ENCODE peak calls at places on chromosomes 7 and 10, in nine cellular contexts. One of them, this sample, is unnamed.

GRCh38 chr7:39624202-39624807 is 933 bp downstream of the RALA start:
- DNase-seq in NCI-H1930: no peak
- DNase-seq in fibroblast of the conjunctiva: peak; percentile 43
- DNase-seq in stimulated activated CD8-positive, alpha-beta memory T cell treated with anti-CD3 and anti-CD28 coated beads, Interleukin-7, amount 100 ng/mL, for 48 hours: no peak
- DNase-seq in HL-60: no peak
- DNase-seq in GM04503: no peak
- DNase-seq in NCI-H2171 treated with DMSO at 0.1 percent for 48 hours: peak; percentile 10
- DNase-seq in frontal cortex: peak; percentile 24
- DNase-seq in non-pigmented ciliary epithelial cell: no peak
- DNase-seq in this sample: no peak

GRCh38 chr7:135710417-135711138 is 17.4 kb downstream of the SLC13A4 start:
- DNase-seq in NCI-H2171 treated with DMSO at 0.1 percent for 48 hours: no peak
- DNase-seq in stimulated activated CD8-positive, alpha-beta memory T cell treated with anti-CD3 and anti-CD28 coated beads, Interleukin-7, amount 100 ng/mL, for 48 hours: no peak
- DNase-seq in NCI-H1930: no peak
- DNase-seq in non-pigmented ciliary epithelial cell: no peak
- DNase-seq in frontal cortex: no peak
- DNase-seq in HL-60: no peak
- DNase-seq in fibroblast of the conjunctiva: no peak
- DNase-seq in GM04503: no peak
- DNase-seq in this sample: no peak

GRCh38 chr10:118742787-118743186 is 12.0 kb downstream of the CACUL1 start:
- DNase-seq in NCI-H1930: no peak
- DNase-seq in fibroblast of the conjunctiva: no peak
- DNase-seq in non-pigmented ciliary epithelial cell: no peak
- DNase-seq in stimulated activated CD8-positive, alpha-beta memory T cell treated with anti-CD3 and anti-CD28 coated beads, Interleukin-7, amount 100 ng/mL, for 48 hours: no peak
- DNase-seq in frontal cortex: no peak
- DNase-seq in GM04503: no peak
- DNase-seq in HL-60: no peak
- DNase-seq in NCI-H2171 treated with DMSO at 0.1 percent for 48 hours: no peak
- DNase-seq in this sample: no peak

GRCh38 chr10:5584895-5585516 is 60.2 kb downstream of the CALML3 start:
- DNase-seq in stimulated activated CD8-positive, alpha-beta memory T cell treated with anti-CD3 and anti-CD28 coated beads, Interleukin-7, amount 100 ng/mL, for 48 hours: no peak
- DNase-seq in NCI-H1930: no peak
- DNase-seq in non-pigmented ciliary epithelial cell: peak; percentile 85
- DNase-seq in GM04503: peak; percentile 81
- DNase-seq in fibroblast of the conjunctiva: peak; percentile 30
- DNase-seq in HL-60: no peak
- DNase-seq in NCI-H2171 treated with DMSO at 0.1 percent for 48 hours: no peak
- DNase-seq in frontal cortex: no peak
- DNase-seq in this sample: peak; percentile 99

GRCh38 chr7:29987083-29987482 is 2.5 kb downstream of the SCRN1 start:
- DNase-seq in non-pigmented ciliary epithelial cell: no peak
- DNase-seq in NCI-H2171 treated with DMSO at 0.1 percent for 48 hours: no peak
- DNase-seq in GM04503: no peak
- DNase-seq in NCI-H1930: no peak
- DNase-seq in frontal cortex: peak; percentile 27
- DNase-seq in fibroblast of the conjunctiva: no peak
- DNase-seq in stimulated activated CD8-positive, alpha-beta memory T cell treated with anti-CD3 and anti-CD28 coated beads, Interleukin-7, amount 100 ng/mL, for 48 hours: no peak
- DNase-seq in HL-60: no peak
- DNase-seq in this sample: no peak

GRCh38 chr7:128890306-128891109 is 20.0 kb downstream of the KCP start:
- DNase-seq in frontal cortex: no peak
- DNase-seq in non-pigmented ciliary epithelial cell: no peak
- DNase-seq in NCI-H2171 treated with DMSO at 0.1 percent for 48 hours: no peak
- DNase-seq in stimulated activated CD8-positive, alpha-beta memory T cell treated with anti-CD3 and anti-CD28 coated beads, Interleukin-7, amount 100 ng/mL, for 48 hours: no peak
- DNase-seq in fibroblast of the conjunctiva: no peak
- DNase-seq in NCI-H1930: no peak
- DNase-seq in GM04503: no peak
- DNase-seq in HL-60: no peak
- DNase-seq in this sample: no peak

GRCh38 chr10:3781458-3782098 is 3.4 kb downstream of the KLF6 start:
- DNase-seq in frontal cortex: no peak
- DNase-seq in GM04503: no peak
- DNase-seq in NCI-H1930: no peak
- DNase-seq in non-pigmented ciliary epithelial cell: no peak
- DNase-seq in HL-60: no peak
- DNase-seq in fibroblast of the conjunctiva: no peak
- DNase-seq in NCI-H2171 treated with DMSO at 0.1 percent for 48 hours: no peak
- DNase-seq in stimulated activated CD8-positive, alpha-beta memory T cell treated with anti-CD3 and anti-CD28 coated beads, Interleukin-7, amount 100 ng/mL, for 48 hours: no peak
- DNase-seq in this sample: no peak

GRCh38 chr10:53402594-53402993 is 630.0 kb upstream of the MBL2 start:
- DNase-seq in HL-60: no peak
- DNase-seq in GM04503: no peak
- DNase-seq in non-pigmented ciliary epithelial cell: no peak
- DNase-seq in NCI-H2171 treated with DMSO at 0.1 percent for 48 hours: no peak
- DNase-seq in stimulated activated CD8-positive, alpha-beta memory T cell treated with anti-CD3 and anti-CD28 coated beads, Interleukin-7, amount 100 ng/mL, for 48 hours: no peak
- DNase-seq in NCI-H1930: no peak
- DNase-seq in fibroblast of the conjunctiva: no peak
- DNase-seq in frontal cortex: no peak
- DNase-seq in this sample: no peak

GRCh38 chr7:117338020-117338419 is 15.2 kb upstream of the WNT2 start:
- DNase-seq in stimulated activated CD8-positive, alpha-beta memory T cell treated with anti-CD3 and anti-CD28 coated beads, Interleukin-7, amount 100 ng/mL, for 48 hours: no peak
- DNase-seq in fibroblast of the conjunctiva: no peak
- DNase-seq in frontal cortex: no peak
- DNase-seq in non-pigmented ciliary epithelial cell: no peak
- DNase-seq in NCI-H2171 treated with DMSO at 0.1 percent for 48 hours: no peak
- DNase-seq in HL-60: no peak
- DNase-seq in GM04503: no peak
- DNase-seq in NCI-H1930: no peak
- DNase-seq in this sample: no peak

GRCh38 chr10:99329891-99330674 is 927 bp downstream of the CNNM1 start:
- DNase-seq in HL-60: no peak
- DNase-seq in non-pigmented ciliary epithelial cell: no peak
- DNase-seq in frontal cortex: no peak
- DNase-seq in NCI-H1930: no peak
- DNase-seq in NCI-H2171 treated with DMSO at 0.1 percent for 48 hours: peak; percentile 49
- DNase-seq in fibroblast of the conjunctiva: no peak
- DNase-seq in stimulated activated CD8-positive, alpha-beta memory T cell treated with anti-CD3 and anti-CD28 coated beads, Interleukin-7, amount 100 ng/mL, for 48 hours: no peak
- DNase-seq in GM04503: no peak
- DNase-seq in this sample: no peak

GRCh38 chr7:417973-418601 is 101.6 kb downstream of the PDGFA start:
- DNase-seq in GM04503: no peak
- DNase-seq in NCI-H1930: no peak
- DNase-seq in fibroblast of the conjunctiva: no peak
- DNase-seq in non-pigmented ciliary epithelial cell: no peak
- DNase-seq in stimulated activated CD8-positive, alpha-beta memory T cell treated with anti-CD3 and anti-CD28 coated beads, Interleukin-7, amount 100 ng/mL, for 48 hours: no peak
- DNase-seq in HL-60: no peak
- DNase-seq in frontal cortex: no peak
- DNase-seq in NCI-H2171 treated with DMSO at 0.1 percent for 48 hours: no peak
- DNase-seq in this sample: no peak

GRCh38 chr7:7651479-7651878 is 10.9 kb downstream of the UMAD1 start:
- DNase-seq in frontal cortex: no peak
- DNase-seq in GM04503: no peak
- DNase-seq in HL-60: no peak
- DNase-seq in stimulated activated CD8-positive, alpha-beta memory T cell treated with anti-CD3 and anti-CD28 coated beads, Interleukin-7, amount 100 ng/mL, for 48 hours: no peak
- DNase-seq in non-pigmented ciliary epithelial cell: no peak
- DNase-seq in fibroblast of the conjunctiva: no peak
- DNase-seq in NCI-H2171 treated with DMSO at 0.1 percent for 48 hours: no peak
- DNase-seq in NCI-H1930: no peak
- DNase-seq in this sample: no peak

GRCh38 chr10:12643279-12643678 is 293.9 kb downstream of the CAMK1D start:
- DNase-seq in NCI-H2171 treated with DMSO at 0.1 percent for 48 hours: no peak
- DNase-seq in non-pigmented ciliary epithelial cell: no peak
- DNase-seq in GM04503: no peak
- DNase-seq in fibroblast of the conjunctiva: no peak
- DNase-seq in stimulated activated CD8-positive, alpha-beta memory T cell treated with anti-CD3 and anti-CD28 coated beads, Interleukin-7, amount 100 ng/mL, for 48 hours: no peak
- DNase-seq in HL-60: no peak
- DNase-seq in frontal cortex: no peak
- DNase-seq in NCI-H1930: no peak
- DNase-seq in this sample: no peak